ENCODE peak calls at places on chromosome 2, in five cellular contexts. L is cardiac muscle cell, Z is HCT116, X is AG20443, P is K562. A is an unnamed sample.

GRCh38 chr2:102154364-102154763 is 11.8 kb downstream of the IL1R1 start:
- DNase-seq in Z (no peak), P (no peak), L (no peak), X (no peak), A (no peak)

GRCh38 chr2:68767031-68767961 is 32.7 kb downstream of the ARHGAP25 start:
- DNase-seq in X (no peak), P (no peak), Z (no peak), L (no peak), A (no peak)

GRCh38 chr2:53559302-53559967 is 208.2 kb upstream of the CHAC2 start:
- DNase-seq in X (no peak), Z (peak), P (no peak), L (no peak), A (peak)

GRCh38 chr2:98502556-98503335 is 58.1 kb downstream of the INPP4A start:
- DNase-seq in P (no peak), L (peak), X (peak), Z (no peak), A (no peak)

GRCh38 chr2:7052404-7052803 is 135.2 kb downstream of the RNF144A start:
- DNase-seq in Z (no peak), L (no peak), P (no peak), X (no peak), A (no peak)

GRCh38 chr2:202064206-202064880 is 8.7 kb upstream of the KIAA2012 start:
- DNase-seq in Z (no peak), X (peak), L (peak), P (no peak), A (peak)

GRCh38 chr2:98355881-98356280 is 9.6 kb downstream of the CNGA3 start:
- DNase-seq in X (no peak), L (no peak), Z (no peak), P (no peak), A (no peak)

GRCh38 chr2:239311132-239312040 is 89.4 kb downstream of the HDAC4 start:
- DNase-seq in X (peak), Z (no peak), L (no peak), P (no peak), A (no peak)

GRCh38 chr2:159252905-159253304 is 33.6 kb downstream of the WDSUB1 start:
- DNase-seq in X (no peak), P (no peak), Z (no peak), L (no peak), A (no peak)

GRCh38 chr2:7209776-7210555 is 292.8 kb downstream of the RNF144A start:
- DNase-seq in P (no peak), X (peak), L (peak), Z (no peak), A (no peak)

GRCh38 chr2:404581-404980 is 116.7 kb upstream of the ALKAL2 start:
- DNase-seq in Z (no peak), L (no peak), X (no peak), P (no peak), A (no peak)

A was measured in A549.